ENCODE peak calls at places on chromosome 21, in five cellular contexts. I is mucosa of descending colon, U is H9, X is IMR-90, G is endodermal cell. A is an unnamed sample.

GRCh38 chr21:37587203-37587602 is 220.6 kb downstream of the DYRK1A start:
- DNase-seq in I (no peak), U (no peak), X (no peak), G (peak; percentile 66), A (no peak)

GRCh38 chr21:9737871-9738520 is 783.4 kb upstream of the TPTE start:
- DNase-seq in I (no peak), U (no peak), X (no peak), G (no peak), A (no peak)

GRCh38 chr21:34792504-34793089 is 123.8 kb downstream of the CLIC6 start:
- DNase-seq in I (no peak), U (no peak), X (no peak), G (no peak), A (no peak)

GRCh38 chr21:28280611-28281010 is 712.1 kb downstream of the LTN1 start:
- DNase-seq in I (no peak), U (no peak), X (no peak), G (no peak), A (no peak)

GRCh38 chr21:32463889-32464300 is 51.4 kb downstream of the EVA1C start:
- DNase-seq in I (no peak), U (no peak), X (peak; percentile 94), G (no peak), A (no peak)

GRCh38 chr21:26715878-26716506 is 129.2 kb downstream of the ADAMTS1 start:
- DNase-seq in I (peak; percentile 53), U (peak; percentile 79), X (peak; percentile 51), G (peak; percentile 89), A (no peak)

GRCh38 chr21:31416465-31416864 is 72.4 kb upstream of the TIAM1 start:
- DNase-seq in I (no peak), U (no peak), X (no peak), G (no peak), A (no peak)

GRCh38 chr21:27759091-27759659 is 792.3 kb upstream of the ADAMTS5 start:
- DNase-seq in I (peak; percentile 68), U (peak; percentile 71), X (no peak), G (peak; percentile 72), A (no peak)

GRCh38 chr21:16534408-16535099 is 804.8 kb downstream of the USP25 start:
- DNase-seq in I (peak; percentile 13), U (no peak), X (peak; percentile 32), G (no peak), A (peak; percentile 77)

GRCh38 chr21:31959881-31960280 is 87.1 kb downstream of the HUNK start:
- DNase-seq in I (no peak), U (no peak), X (no peak), G (no peak), A (no peak)

GRCh38 chr21:19781881-19782652 is 1216.1 kb upstream of the NCAM2 start:
- DNase-seq in I (no peak), U (peak; percentile 39), X (no peak), G (peak; percentile 55), A (no peak)

GRCh38 chr21:31252611-31253010 is 91.5 kb downstream of the TIAM1 start:
- DNase-seq in I (no peak), U (no peak), X (no peak), G (no peak), A (no peak)

GRCh38 chr21:32114434-32115063 is 164.3 kb downstream of the MIS18A start:
- DNase-seq in I (no peak), U (no peak), X (no peak), G (no peak), A (no peak)

GRCh38 chr21:42228709-42229220 is 9.8 kb downstream of the ABCG1 start:
- DNase-seq in I (no peak), U (no peak), X (no peak), G (no peak), A (no peak)

GRCh38 chr21:42232176-42232825 is 13.4 kb downstream of the ABCG1 start:
- DNase-seq in I (no peak), U (no peak), X (no peak), G (no peak), A (no peak)

GRCh38 chr21:42229676-42230075 is 10.7 kb downstream of the ABCG1 start:
- DNase-seq in I (no peak), U (no peak), X (no peak), G (no peak), A (no peak)

GRCh38 chr21:42231761-42232160 is 12.8 kb downstream of the ABCG1 start:
- DNase-seq in I (no peak), U (no peak), X (no peak), G (no peak), A (no peak)

DNA sequence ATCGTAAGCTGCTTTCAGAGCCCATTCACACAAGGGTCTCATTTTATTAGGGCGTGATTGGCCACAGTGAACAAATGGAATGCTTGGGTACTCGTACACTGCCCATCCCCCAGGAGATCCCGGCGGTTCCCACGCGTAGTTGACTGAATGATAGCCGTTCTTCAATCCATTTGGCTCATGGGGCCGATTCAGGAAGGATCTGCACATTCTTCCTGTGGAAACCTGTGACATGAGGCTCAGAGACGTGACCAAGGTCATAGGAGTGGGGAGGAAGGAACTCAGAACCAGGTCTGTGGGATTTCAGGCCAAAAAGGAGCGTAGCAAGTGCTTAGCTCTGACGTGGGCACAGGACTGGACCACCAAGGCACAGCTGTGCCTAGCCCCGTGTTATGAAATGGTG is 11.7 kb downstream of the ABCG1 start:
- DNase-seq in I (no peak), U (no peak), X (no peak), G (no peak), A (no peak)
- H3K4me1 ChIP-seq in I (peaks cover 67% of the 10 kb centered on the region), U (no peaks in the 10 kb centered on the region), X (peaks cover 33% of the 10 kb centered on the region), G (peaks cover 5% of the 10 kb centered on the region), A (peaks cover 17% of the 10 kb centered on the region)

GRCh38 chr21:29298348-29299045 is at the start of gene BACH1:
- DNase-seq in I (peak; percentile 93), U (peak; percentile 91), X (peak; percentile 91), G (peak; percentile 96), A (peak; percentile 92)
- H3K4me1 ChIP-seq in I (peaks cover 45% of the 10 kb centered on the region), U (no peaks in the 10 kb centered on the region), X (peaks cover 3% of the 10 kb centered on the region), G (peaks cover 18% of the 10 kb centered on the region), A (peaks cover 3% of the 10 kb centered on the region)

GRCh38 chr21:36185498-36185897 is 28.9 kb downstream of the DOP1B start:
- DNase-seq in I (no peak), U (no peak), X (no peak), G (no peak), A (no peak)
- H3K4me1 ChIP-seq in I (peaks cover 26% of the 10 kb centered on the region), U (no peaks in the 10 kb centered on the region), X (peaks cover 6% of the 10 kb centered on the region), G (peaks cover 4% of the 10 kb centered on the region), A (no peaks in the 10 kb centered on the region)

GRCh38 chr21:14959343-14959742 is 105.5 kb downstream of the NRIP1 start:
- DNase-seq in I (no peak), U (no peak), X (peak; percentile 43), G (no peak), A (no peak)
- H3K4me1 ChIP-seq in I (no peaks in the 10 kb centered on the region), U (no peaks in the 10 kb centered on the region), X (peaks cover 21% of the 10 kb centered on the region), G (no peaks in the 10 kb centered on the region), A (no peaks in the 10 kb centered on the region)

DNA sequence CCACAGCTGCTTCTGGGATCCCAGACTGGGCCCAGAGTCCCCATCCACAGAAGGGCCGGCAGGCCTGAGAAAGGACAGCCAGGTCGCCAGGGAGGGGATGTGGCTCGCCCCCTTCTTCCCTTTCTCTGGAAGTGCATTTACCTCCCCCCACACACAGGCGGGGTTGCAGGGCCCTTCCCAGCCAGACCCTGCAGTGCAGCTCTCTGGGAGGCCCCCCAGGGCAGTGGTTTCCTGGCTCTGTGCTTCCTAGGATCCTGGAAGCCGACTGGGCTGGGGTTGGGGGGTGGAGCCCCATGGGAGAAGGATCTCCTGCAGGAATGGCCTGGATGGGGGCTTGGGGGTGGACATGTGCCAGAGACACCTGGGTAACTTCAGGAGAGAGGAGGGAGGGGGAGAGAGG is 4.2 kb upstream of the COL6A1 start:
- DNase-seq in I (no peak), U (peak; percentile 71), X (no peak), G (peak; percentile 75), A (peak; percentile 73)
- H3K4me1 ChIP-seq in I (peaks cover 26% of the 10 kb centered on the region), U (no peaks in the 10 kb centered on the region), X (peaks cover 33% of the 10 kb centered on the region), G (peaks cover 5% of the 10 kb centered on the region), A (peaks cover 21% of the 10 kb centered on the region)

DNA sequence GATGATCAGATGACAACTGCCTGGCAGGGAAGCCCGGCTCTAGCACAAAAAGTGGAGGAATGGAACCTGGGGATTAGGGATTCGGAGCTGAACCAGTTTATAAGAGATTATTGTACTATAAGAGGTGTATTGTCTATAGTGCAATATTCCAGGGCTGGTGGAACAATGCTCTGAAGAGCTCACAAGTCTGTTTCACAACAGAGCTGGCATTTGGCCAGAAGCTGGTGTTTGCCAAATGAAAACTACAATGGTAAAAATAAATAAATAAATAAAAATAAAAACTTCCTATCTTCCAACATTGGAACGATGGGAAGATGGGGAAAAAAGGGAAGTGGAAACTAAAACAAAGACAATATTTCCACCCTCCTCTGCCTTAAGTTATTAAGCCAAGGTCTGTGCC is 73.5 kb downstream of the CHODL start:
- DNase-seq in I (no peak), U (no peak), X (no peak), G (no peak), A (no peak)
- H3K4me1 ChIP-seq in I (no peaks in the 10 kb centered on the region), U (no peaks in the 10 kb centered on the region), X (no peaks in the 10 kb centered on the region), G (no peaks in the 10 kb centered on the region), A (no peaks in the 10 kb centered on the region)

GRCh38 chr21:43752758-43753438 is 23.2 kb downstream of the CSTB start:
- DNase-seq in I (no peak), U (no peak), X (no peak), G (no peak), A (no peak)
- H3K4me1 ChIP-seq in I (no peaks in the 10 kb centered on the region), U (no peaks in the 10 kb centered on the region), X (peaks cover 4% of the 10 kb centered on the region), G (no peaks in the 10 kb centered on the region), A (peaks cover 14% of the 10 kb centered on the region)